ENCODE peak calls at places on chromosomes 7 and 10, in six cellular contexts. W is GF-D8; K is AG04450; X is cerebellar cortex; M is NCI-H1105; D is stimulated activated CD8-positive, alpha-beta memory T cell treated with anti-CD3 and anti-CD28 coated beads, Interleukin-7, amount 100 ng/mL, for 1 hour. N is an unnamed sample.

GRCh38 chr10:78875932-78876331 is 192.8 kb upstream of the ZMIZ1 start:
- DNase-seq in W (no peak), D (no peak), X (no peak), K (no peak), M (no peak), N (no peak)

GRCh38 chr7:157404845-157405481 is 68.2 kb downstream of the DNAJB6 start:
- DNase-seq in X (no peak), M (no peak), K (peak), W (peak), D (no peak), N (peak)

GRCh38 chr7:143205560-143206293 is 16.1 kb upstream of the TAS2R40 start:
- DNase-seq in X (no peak), D (no peak), M (no peak), K (no peak), W (peak), N (no peak)

GRCh38 chr7:1864126-1864940 is 194.3 kb downstream of the ELFN1 start:
- DNase-seq in M (no peak), W (no peak), X (peak), K (no peak), D (no peak), N (no peak)

GRCh38 chr7:55557666-55558188 is 14.6 kb downstream of the VOPP1 start:
- DNase-seq in D (no peak), W (no peak), K (no peak), M (no peak), X (no peak), N (no peak)

GRCh38 chr7:80127412-80128150 is 7.0 kb upstream of the GNAI1 start:
- DNase-seq in K (no peak), W (no peak), D (no peak), M (peak), X (peak), N (peak)

GRCh38 chr7:76423666-76424412 is 911 bp upstream of the ZP3 start:
- DNase-seq in X (peak), W (no peak), K (no peak), M (no peak), D (no peak), N (no peak)

GRCh38 chr7:35906191-35906908 is 105.5 kb downstream of the SEPTIN7 start:
- DNase-seq in K (peak), M (peak), D (peak), W (peak), X (peak), N (peak)

GRCh38 chr7:114255404-114255841 is 159.2 kb upstream of the FOXP2 start:
- DNase-seq in W (no peak), X (no peak), K (no peak), M (no peak), D (no peak), N (no peak)

GRCh38 chr10:37490266-37490665 is 364.9 kb downstream of the ANKRD30A start:
- DNase-seq in X (no peak), D (no peak), K (no peak), W (no peak), M (no peak), N (no peak)

GRCh38 chr7:79320741-79321473 is 132.6 kb downstream of the MAGI2 start:
- DNase-seq in M (no peak), X (no peak), W (no peak), K (no peak), D (no peak), N (no peak)

GRCh38 chr7:2269468-2270460 is 27.7 kb downstream of the NUDT1 start:
- DNase-seq in W (no peak), M (no peak), K (no peak), X (peak), D (no peak), N (no peak)

GRCh38 chr10:47241946-47242900 is 57.8 kb upstream of the GDF10 start:
- DNase-seq in D (no peak), W (no peak), X (no peak), M (no peak), K (no peak), N (no peak)

GRCh38 chr7:47304727-47305719 is 276.9 kb downstream of the TNS3 start:
- DNase-seq in X (no peak), K (no peak), M (no peak), D (no peak), W (no peak), N (no peak)

GRCh38 chr7:106848851-106849442 is 16.1 kb upstream of the PIK3CG start:
- DNase-seq in D (no peak), X (no peak), K (peak), W (no peak), M (no peak), N (no peak)

GRCh38 chr10:60732240-60733188 is 45.8 kb upstream of the CDK1 start:
- DNase-seq in D (no peak), M (peak), W (no peak), K (no peak), X (no peak), N (no peak)

GRCh38 chr10:70380350-70381135 is 1.9 kb downstream of the LRRC20 start:
- DNase-seq in X (peak), K (no peak), W (no peak), M (no peak), D (no peak), N (no peak)

GRCh38 chr7:152402384-152403250 is 33.2 kb downstream of the KMT2C start:
- DNase-seq in M (no peak), W (no peak), X (no peak), D (no peak), K (no peak), N (peak)

GRCh38 chr10:122671355-122671754 is 28.3 kb downstream of the C10orf120 start:
- DNase-seq in X (no peak), K (no peak), W (no peak), D (no peak), M (no peak), N (no peak)

GRCh38 chr10:5601826-5602225 is 64.6 kb downstream of the ASB13 start:
- DNase-seq in K (no peak), M (no peak), X (no peak), D (no peak), W (no peak), N (no peak)

GRCh38 chr10:82736305-82736704 is 861.3 kb downstream of the NRG3 start:
- DNase-seq in K (no peak), D (no peak), W (no peak), X (no peak), M (no peak), N (no peak)

GRCh38 chr7:27095050-27095896 is 527 bp downstream of the HOXA1 start:
- DNase-seq in M (no peak), K (no peak), X (no peak), W (no peak), D (no peak), N (no peak)

GRCh38 chr10:7817576-7817975 is 729 bp upstream of the TAF3 start:
- DNase-seq in W (no peak), M (no peak), X (no peak), K (no peak), D (no peak), N (no peak)

GRCh38 chr10:52539463-52539862 is 225.4 kb downstream of the DKK1 start:
- DNase-seq in K (no peak), X (no peak), W (no peak), M (no peak), D (no peak), N (no peak)

GRCh38 chr7:98930464-98930863 is 52.1 kb downstream of the TRRAP start:
- DNase-seq in W (no peak), K (no peak), D (no peak), M (no peak), X (no peak), N (no peak)

GRCh38 chr7:149377386-149377785 is 83.5 kb downstream of the ZNF777 start:
- DNase-seq in W (no peak), D (no peak), M (no peak), X (no peak), K (no peak), N (no peak)

GRCh38 chr7:42272793-42273665 is 36.0 kb upstream of the GLI3 start:
- DNase-seq in X (no peak), D (no peak), K (no peak), M (no peak), W (no peak), N (peak)

GRCh38 chr7:121085922-121086321 is 97.4 kb downstream of the CPED1 start:
- DNase-seq in W (no peak), D (no peak), K (no peak), X (no peak), M (no peak), N (no peak)

GRCh38 chr10:5507649-5508131 is 8.3 kb upstream of the CALML5 start:
- DNase-seq in W (no peak), K (no peak), M (no peak), X (no peak), D (no peak), N (no peak)

GRCh38 chr10:127119901-127120300 is 76.5 kb downstream of the INSYN2A start:
- DNase-seq in W (no peak), X (no peak), K (no peak), D (no peak), M (no peak), N (no peak)

GRCh38 chr7:23470290-23471089 is at the start of gene IGF2BP3:
- DNase-seq in K (peak), M (peak), W (peak), X (peak), D (no peak), N (peak)

GRCh38 chr7:91527460-91527859 is 263.2 kb downstream of the FZD1 start:
- DNase-seq in X (no peak), K (no peak), D (no peak), M (no peak), W (no peak), N (no peak)

GRCh38 chr10:110632591-110633215 is 11.4 kb upstream of the RBM20 start:
- DNase-seq in W (no peak), X (no peak), D (no peak), M (no peak), K (no peak), N (no peak)

GRCh38 chr10:121519901-121520500 is 78.2 kb downstream of the FGFR2 start:
- DNase-seq in W (no peak), D (no peak), K (no peak), M (no peak), X (no peak), N (no peak)

N was measured in lung microvascular endothelial cell.